ENCODE peak calls at places on chromosomes 11 and 22, in nine cellular contexts. N is GDM1; P is M059J; H is cardiac muscle cell; S is activated T-cell treated with anti-CD3 and anti-CD28 coated beads, Interleukin-2, amount 50 U/mL, for 24 hours; Z is T-helper 22 cell; F is hippocampal formation; E is HS-27A; M is omental fat pad. U is an unnamed sample.

GRCh38 chr22:45692549-45692948 is 20.9 kb downstream of the ATXN10 start:
- DNase-seq in Z (no peak), N (no peak), M (no peak), S (no peak), P (peak; percentile 48), E (no peak), F (no peak), H (peak; percentile 57), U (no peak)

GRCh38 chr11:72013765-72014711 is 15.3 kb downstream of the IL18BP start:
- DNase-seq in P (no peak), E (no peak), S (peak; percentile 22), N (no peak), H (peak; percentile 26), F (no peak), M (peak; percentile 18), Z (no peak), U (no peak)

GRCh38 chr11:75270896-75271415 is 30.4 kb downstream of the TPBGL start:
- DNase-seq in S (no peak), F (no peak), Z (no peak), P (peak; percentile 39), E (peak; percentile 14), M (no peak), N (no peak), H (no peak), U (no peak)

GRCh38 chr11:63918576-63919171 is 1.7 kb upstream of the RCOR2 start:
- DNase-seq in S (no peak), M (no peak), F (no peak), E (no peak), P (peak; percentile 44), N (no peak), Z (no peak), H (peak; percentile 43), U (no peak)

GRCh38 chr11:19976281-19976941 is 183.9 kb downstream of the DBX1 start:
- DNase-seq in E (no peak), F (no peak), S (no peak), P (no peak), M (no peak), H (no peak), N (no peak), Z (no peak), U (no peak)

GRCh38 chr22:26452236-26453016 is 23.4 kb downstream of the ASPHD2 start:
- DNase-seq in F (no peak), E (no peak), S (peak; percentile 16), P (no peak), N (no peak), H (no peak), Z (no peak), M (no peak), U (no peak)

GRCh38 chr11:45144126-45145082 is 2.0 kb upstream of the PRDM11 start:
- DNase-seq in F (no peak), H (no peak), S (peak; percentile 23), Z (no peak), E (no peak), N (no peak), P (no peak), M (no peak), U (no peak)

GRCh38 chr11:129637473-129637872 is 178.2 kb upstream of the TMEM45B start:
- DNase-seq in N (no peak), Z (no peak), E (no peak), F (no peak), S (no peak), P (peak; percentile 75), M (no peak), H (no peak), U (no peak)

GRCh38 chr22:28413612-28414011 is 266.0 kb downstream of the TTC28 start:
- DNase-seq in M (no peak), P (no peak), Z (no peak), F (no peak), N (no peak), H (no peak), S (no peak), E (no peak), U (no peak)

GRCh38 chr11:6563121-6563619 is 40.2 kb downstream of the RRP8 start:
- DNase-seq in M (no peak), P (peak; percentile 11), S (no peak), F (no peak), N (no peak), H (no peak), E (no peak), Z (no peak), U (no peak)

GRCh38 chr22:38657248-38657909 is 941 bp downstream of the CBY1 start:
- DNase-seq in S (peak; percentile 57), N (no peak), Z (no peak), H (peak; percentile 17), E (no peak), M (no peak), P (no peak), F (no peak), U (no peak)

GRCh38 chr11:113982306-113982705 is 7.4 kb downstream of the HTR3A start:
- DNase-seq in S (no peak), M (no peak), F (no peak), N (no peak), H (no peak), E (no peak), Z (no peak), P (no peak), U (no peak)

GRCh38 chr11:132244871-132245557 is 874.6 kb downstream of the NTM start:
- DNase-seq in E (no peak), S (no peak), M (no peak), Z (no peak), H (no peak), F (no peak), N (no peak), P (no peak), U (no peak)

GRCh38 chr11:84514436-84514835 is 1112.7 kb downstream of the DLG2 start:
- DNase-seq in E (no peak), M (no peak), S (no peak), Z (no peak), N (no peak), H (no peak), F (no peak), P (no peak), U (no peak)